ENCODE peak calls at places on chromosomes 7 and 10, in four cellular contexts. One of them, this sample, is unnamed.
A peak's percentile ranks its signal among the peaks of the same experiment; 100 is the strongest.

GRCh38 chr7:101746311-101746710 is 71.1 kb upstream of the CUX1 start:
- DNase-seq in stomach: no peak
- DNase-seq in heart left ventricle: no peak
- DNase-seq in endothelial cell of umbilical vein: no peak
- DNase-seq in this sample: no peak

GRCh38 chr10:119349937-119350513 is 142.7 kb downstream of the GRK5 start:
- DNase-seq in stomach: no peak
- DNase-seq in endothelial cell of umbilical vein: no peak
- DNase-seq in heart left ventricle: peak; percentile 30
- DNase-seq in this sample: no peak

GRCh38 chr7:71613316-71613715 is 481.4 kb downstream of the GALNT17 start:
- DNase-seq in endothelial cell of umbilical vein: no peak
- DNase-seq in stomach: no peak
- DNase-seq in heart left ventricle: no peak
- DNase-seq in this sample: no peak

GRCh38 chr7:139071683-139072082 is 35.8 kb upstream of the ZC3HAV1L start:
- DNase-seq in endothelial cell of umbilical vein: no peak
- DNase-seq in stomach: no peak
- DNase-seq in heart left ventricle: no peak
- DNase-seq in this sample: no peak

GRCh38 chr10:111076191-111076681 is 593 bp upstream of the ADRA2A start:
- DNase-seq in endothelial cell of umbilical vein: peak; percentile 41
- DNase-seq in stomach: peak; percentile 61
- DNase-seq in heart left ventricle: peak; percentile 39
- DNase-seq in this sample: peak; percentile 52

GRCh38 chr7:28465697-28466096 is 53.4 kb downstream of the CREB5 start:
- DNase-seq in stomach: no peak
- DNase-seq in endothelial cell of umbilical vein: no peak
- DNase-seq in heart left ventricle: no peak
- DNase-seq in this sample: no peak

GRCh38 chr10:32942081-32942480 is 15.9 kb downstream of the ITGB1 start:
- DNase-seq in endothelial cell of umbilical vein: no peak
- DNase-seq in stomach: no peak
- DNase-seq in heart left ventricle: no peak
- DNase-seq in this sample: no peak

GRCh38 chr7:3217166-3217565 is 83.9 kb upstream of the SDK1 start:
- DNase-seq in stomach: peak; percentile 53
- DNase-seq in endothelial cell of umbilical vein: no peak
- DNase-seq in heart left ventricle: peak; percentile 72
- DNase-seq in this sample: no peak

GRCh38 chr7:109751241-109751640 is 1181.6 kb downstream of the DNAJB9 start:
- DNase-seq in endothelial cell of umbilical vein: no peak
- DNase-seq in stomach: no peak
- DNase-seq in heart left ventricle: no peak
- DNase-seq in this sample: no peak

GRCh38 chr7:110157631-110158362 is 933.1 kb upstream of the LRRN3 start:
- DNase-seq in stomach: no peak
- DNase-seq in endothelial cell of umbilical vein: no peak
- DNase-seq in heart left ventricle: no peak
- DNase-seq in this sample: no peak

GRCh38 chr7:151925446-151926335 is 30.6 kb upstream of the GALNTL5 start:
- DNase-seq in endothelial cell of umbilical vein: no peak
- DNase-seq in heart left ventricle: peak; percentile 61
- DNase-seq in stomach: peak; percentile 79
- DNase-seq in this sample: no peak

GRCh38 chr7:22786290-22786932 is 36.2 kb downstream of the TOMM7 start:
- DNase-seq in heart left ventricle: no peak
- DNase-seq in endothelial cell of umbilical vein: no peak
- DNase-seq in stomach: no peak
- DNase-seq in this sample: no peak

GRCh38 chr10:119357389-119358139 is 150.2 kb downstream of the GRK5 start:
- DNase-seq in endothelial cell of umbilical vein: no peak
- DNase-seq in heart left ventricle: peak; percentile 52
- DNase-seq in stomach: peak; percentile 55
- DNase-seq in this sample: no peak

GRCh38 chr10:100020161-100020882 is 10.6 kb upstream of the DNMBP start:
- DNase-seq in endothelial cell of umbilical vein: no peak
- DNase-seq in heart left ventricle: no peak
- DNase-seq in stomach: no peak
- DNase-seq in this sample: no peak

GRCh38 chr10:112895292-112895691 is 54.8 kb upstream of the TCF7L2 start:
- DNase-seq in endothelial cell of umbilical vein: no peak
- DNase-seq in stomach: no peak
- DNase-seq in heart left ventricle: no peak
- DNase-seq in this sample: no peak

GRCh38 chr10:92691042-92691590 is 1.4 kb downstream of the HHEX start:
- DNase-seq in endothelial cell of umbilical vein: no peak
- DNase-seq in stomach: no peak
- DNase-seq in heart left ventricle: peak; percentile 60
- DNase-seq in this sample: peak; percentile 51

GRCh38 chr10:98269435-98269912 is 1.5 kb upstream of the LOXL4 start:
- DNase-seq in endothelial cell of umbilical vein: peak; percentile 43
- DNase-seq in heart left ventricle: peak; percentile 92
- DNase-seq in stomach: no peak
- DNase-seq in this sample: no peak

GRCh38 chr7:150961510-150962284 is 16.4 kb downstream of the KCNH2 start:
- DNase-seq in stomach: no peak
- DNase-seq in endothelial cell of umbilical vein: no peak
- DNase-seq in heart left ventricle: peak; percentile 29
- DNase-seq in this sample: peak; percentile 53

GRCh38 chr7:104980969-104981670 is 32.9 kb upstream of the KMT2E start:
- DNase-seq in stomach: no peak
- DNase-seq in endothelial cell of umbilical vein: peak; percentile 82
- DNase-seq in heart left ventricle: no peak
- DNase-seq in this sample: peak; percentile 79

GRCh38 chr7:30411173-30411572 is 67.4 kb downstream of the NOD1 start:
- DNase-seq in stomach: no peak
- DNase-seq in heart left ventricle: peak; percentile 28
- DNase-seq in endothelial cell of umbilical vein: no peak
- DNase-seq in this sample: no peak

GRCh38 chr7:105675873-105676484 is 94.7 kb upstream of the EFCAB10 start:
- DNase-seq in stomach: peak; percentile 46
- DNase-seq in endothelial cell of umbilical vein: no peak
- DNase-seq in heart left ventricle: peak; percentile 71
- DNase-seq in this sample: no peak

GRCh38 chr7:116859323-116859722 is 3.1 kb upstream of the CAPZA2 start:
- DNase-seq in endothelial cell of umbilical vein: peak; percentile 48
- DNase-seq in stomach: no peak
- DNase-seq in heart left ventricle: no peak
- DNase-seq in this sample: no peak

GRCh38 chr10:124000792-124001201 is 92.6 kb downstream of the CHST15 start:
- DNase-seq in stomach: no peak
- DNase-seq in heart left ventricle: no peak
- DNase-seq in endothelial cell of umbilical vein: no peak
- DNase-seq in this sample: no peak

GRCh38 chr7:22238354-22239311 is 118.3 kb downstream of the RAPGEF5 start:
- DNase-seq in heart left ventricle: no peak
- DNase-seq in endothelial cell of umbilical vein: no peak
- DNase-seq in stomach: no peak
- DNase-seq in this sample: no peak

GRCh38 chr7:149459540-149460433 is 1.1 kb downstream of the ZNF777 start:
- DNase-seq in heart left ventricle: no peak
- DNase-seq in stomach: no peak
- DNase-seq in endothelial cell of umbilical vein: peak; percentile 19
- DNase-seq in this sample: peak; percentile 72

GRCh38 chr7:35249537-35249907 is 4.4 kb downstream of the TBX20 start:
- DNase-seq in heart left ventricle: peak; percentile 46
- DNase-seq in stomach: no peak
- DNase-seq in endothelial cell of umbilical vein: no peak
- DNase-seq in this sample: no peak

GRCh38 chr7:16921644-16922257 is 40.0 kb upstream of the AGR3 start:
- DNase-seq in heart left ventricle: no peak
- DNase-seq in endothelial cell of umbilical vein: no peak
- DNase-seq in stomach: peak; percentile 28
- DNase-seq in this sample: no peak

GRCh38 chr7:50264908-50265307 is 39.6 kb upstream of the IKZF1 start:
- DNase-seq in heart left ventricle: no peak
- DNase-seq in stomach: no peak
- DNase-seq in endothelial cell of umbilical vein: no peak
- DNase-seq in this sample: no peak

GRCh38 chr7:16609842-16610450 is 35.6 kb downstream of the ANKMY2 start:
- DNase-seq in stomach: no peak
- DNase-seq in endothelial cell of umbilical vein: no peak
- DNase-seq in heart left ventricle: no peak
- DNase-seq in this sample: no peak

GRCh38 chr10:93947055-93947454 is 46.7 kb upstream of the PLCE1 start:
- DNase-seq in heart left ventricle: peak; percentile 78
- DNase-seq in stomach: no peak
- DNase-seq in endothelial cell of umbilical vein: no peak
- DNase-seq in this sample: no peak

GRCh38 chr7:109873296-109873695 is 1217.6 kb upstream of the LRRN3 start:
- DNase-seq in heart left ventricle: no peak
- DNase-seq in endothelial cell of umbilical vein: no peak
- DNase-seq in stomach: peak; percentile 33
- DNase-seq in this sample: no peak

GRCh38 chr7:155532792-155533119 is 13.6 kb downstream of the CNPY1 start:
- DNase-seq in stomach: no peak
- DNase-seq in heart left ventricle: no peak
- DNase-seq in endothelial cell of umbilical vein: no peak
- DNase-seq in this sample: no peak

GRCh38 chr10:126754966-126755365 is 84.5 kb upstream of the C10orf90 start:
- DNase-seq in stomach: no peak
- DNase-seq in heart left ventricle: no peak
- DNase-seq in endothelial cell of umbilical vein: no peak
- DNase-seq in this sample: no peak

GRCh38 chr7:6706666-6707407 is at the start of gene ZNF12:
- DNase-seq in stomach: peak; percentile 98
- DNase-seq in endothelial cell of umbilical vein: peak; percentile 93
- DNase-seq in heart left ventricle: peak; percentile 99
- DNase-seq in this sample: peak; percentile 96
- TF ChIP-seq POLR2A in stomach: no peak
- TF ChIP-seq POLR2A in endothelial cell of umbilical vein: peak; percentile 50
- TF ChIP-seq POLR2A in heart left ventricle: peak; percentile 76
- TF ChIP-seq POLR2A in this sample: peak; percentile 74

GRCh38 chr7:44638611-44639557 is 32.5 kb downstream of the OGDH start:
- DNase-seq in endothelial cell of umbilical vein: peak; percentile 67
- DNase-seq in heart left ventricle: peak; percentile 72
- DNase-seq in stomach: peak; percentile 77
- DNase-seq in this sample: peak; percentile 93
- TF ChIP-seq POLR2A in endothelial cell of umbilical vein: peak; percentile 37
- TF ChIP-seq POLR2A in heart left ventricle: peak; percentile 11
- TF ChIP-seq POLR2A in stomach: no peak
- TF ChIP-seq POLR2A in this sample: peak; percentile 25

GRCh38 chr7:98281757-98282652 is 519 bp downstream of the BRI3 start:
- DNase-seq in stomach: peak; percentile 46
- DNase-seq in heart left ventricle: peak; percentile 58
- DNase-seq in endothelial cell of umbilical vein: peak; percentile 32
- DNase-seq in this sample: peak; percentile 73
- TF ChIP-seq POLR2A in stomach: no peak
- TF ChIP-seq POLR2A in heart left ventricle: no peak
- TF ChIP-seq POLR2A in endothelial cell of umbilical vein: peak; percentile 38
- TF ChIP-seq POLR2A in this sample: no peak

GRCh38 chr7:99561735-99562051 is 3.3 kb downstream of the ZNF655 start:
- DNase-seq in endothelial cell of umbilical vein: no peak
- DNase-seq in heart left ventricle: no peak
- DNase-seq in stomach: no peak
- DNase-seq in this sample: no peak
- TF ChIP-seq POLR2A in endothelial cell of umbilical vein: no peak
- TF ChIP-seq POLR2A in heart left ventricle: no peak
- TF ChIP-seq POLR2A in stomach: no peak
- TF ChIP-seq POLR2A in this sample: no peak

GRCh38 chr10:6204063-6204340 is 1.3 kb downstream of the PFKFB3 start:
- DNase-seq in endothelial cell of umbilical vein: no peak
- DNase-seq in heart left ventricle: peak; percentile 39
- DNase-seq in stomach: peak; percentile 62
- DNase-seq in this sample: peak; percentile 43
- TF ChIP-seq POLR2A in endothelial cell of umbilical vein: no peak
- TF ChIP-seq POLR2A in heart left ventricle: no peak
- TF ChIP-seq POLR2A in stomach: no peak
- TF ChIP-seq POLR2A in this sample: no peak

GRCh38 chr10:69451209-69451783 is at the start of gene TSPAN15:
- DNase-seq in heart left ventricle: peak; percentile 94
- DNase-seq in stomach: peak; percentile 95
- DNase-seq in endothelial cell of umbilical vein: peak; percentile 87
- DNase-seq in this sample: peak; percentile 49
- TF ChIP-seq POLR2A in heart left ventricle: peak; percentile 74
- TF ChIP-seq POLR2A in stomach: no peak
- TF ChIP-seq POLR2A in endothelial cell of umbilical vein: no peak
- TF ChIP-seq POLR2A in this sample: no peak